ENCODE peak calls at places on chromosomes 6 and 20, in seven cellular contexts. L, A, R, N, Y, H and I are unnamed samples.

GRCh38 chr6:22079788-22080187 is 217.0 kb downstream of the PRL start:
- DNase-seq in L (peak; percentile 50), A (no peak), R (peak; percentile 31), N (no peak), Y (no peak), H (no peak), I (no peak)

GRCh38 chr6:169452117-169452868 is 198.6 kb upstream of the THBS2 start:
- DNase-seq in L (peak; percentile 96), A (no peak), R (peak; percentile 79), N (peak; percentile 65), Y (peak; percentile 66), H (peak; percentile 96), I (no peak)

GRCh38 chr6:146543940-146544661 is 468 bp downstream of the RAB32 start:
- DNase-seq in L (peak; percentile 53), A (peak; percentile 32), R (peak; percentile 32), N (no peak), Y (no peak), H (peak; percentile 89), I (peak; percentile 17)

GRCh38 chr6:148866657-148867268 is 119.9 kb downstream of the UST start:
- DNase-seq in L (no peak), A (no peak), R (no peak), N (no peak), Y (no peak), H (no peak), I (peak; percentile 60)

GRCh38 chr6:106749611-106750010 is 120.2 kb downstream of the QRSL1 start:
- DNase-seq in L (no peak), A (no peak), R (no peak), N (no peak), Y (no peak), H (no peak), I (no peak)

GRCh38 chr6:166493427-166494100 is 92.9 kb downstream of the RAMACL start:
- DNase-seq in L (no peak), A (no peak), R (peak; percentile 10), N (no peak), Y (no peak), H (no peak), I (no peak)

GRCh38 chr6:148550569-148550968 is 196.3 kb upstream of the UST start:
- DNase-seq in L (peak; percentile 79), A (no peak), R (no peak), N (no peak), Y (no peak), H (no peak), I (no peak)

GRCh38 chr6:1712451-1712850 is 102.7 kb downstream of the FOXC1 start:
- DNase-seq in L (no peak), A (no peak), R (no peak), N (no peak), Y (no peak), H (no peak), I (no peak)

GRCh38 chr20:59074456-59074855 is 31.9 kb upstream of the PRELID3B start:
- DNase-seq in L (peak; percentile 29), A (no peak), R (no peak), N (no peak), Y (no peak), H (no peak), I (no peak)

GRCh38 chr20:47352332-47353223 is 3.9 kb downstream of the ZMYND8 start:
- DNase-seq in L (peak; percentile 74), A (no peak), R (peak; percentile 75), N (no peak), Y (peak; percentile 57), H (no peak), I (no peak)

DNA sequence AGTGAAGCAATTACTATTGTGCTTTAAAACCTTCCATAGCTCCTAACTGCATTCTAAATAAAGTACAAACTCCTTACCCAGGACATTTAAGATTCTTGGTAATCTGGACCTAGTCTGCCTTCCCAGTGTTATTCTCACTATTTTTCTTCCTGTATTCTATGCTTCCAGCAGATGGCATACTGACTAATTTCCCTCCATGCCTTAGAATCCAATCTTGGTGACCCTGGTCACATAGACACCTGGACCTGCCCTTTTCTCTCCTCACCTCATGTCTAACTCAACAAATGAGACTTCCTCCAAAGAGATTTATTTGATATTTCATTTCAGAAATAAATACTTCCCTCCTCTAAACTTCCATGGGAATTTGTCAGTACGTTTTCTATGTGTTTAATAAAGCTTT is 25.8 kb downstream of the ROS1 start:
- DNase-seq in L (peak; percentile 20), A (no peak), R (no peak), N (no peak), Y (no peak), H (no peak), I (no peak)
- TF ChIP-seq CTCF in L (peak; percentile 51), A (peak; percentile 46), R (no peak), N (no peak), Y (no peak), H (no peak), I (no peak)

GRCh38 chr20:62028384-62028783 is 37.3 kb downstream of the TAF4 start:
- DNase-seq in L (no peak), A (no peak), R (no peak), N (no peak), Y (no peak), H (no peak), I (no peak)

GRCh38 chr20:62029951-62030350 is 35.7 kb downstream of the TAF4 start:
- DNase-seq in L (no peak), A (no peak), R (no peak), N (no peak), Y (no peak), H (no peak), I (no peak)

GRCh38 chr20:62027698-62028321 is 37.9 kb downstream of the TAF4 start:
- DNase-seq in L (no peak), A (no peak), R (no peak), N (no peak), Y (no peak), H (no peak), I (no peak)

GRCh38 chr20:62030357-62030756 is 35.3 kb downstream of the TAF4 start:
- DNase-seq in L (no peak), A (no peak), R (no peak), N (no peak), Y (no peak), H (no peak), I (no peak)

GRCh38 chr20:62029296-62029695 is 36.4 kb downstream of the TAF4 start:
- DNase-seq in L (no peak), A (no peak), R (no peak), N (no peak), Y (no peak), H (no peak), I (no peak)
- TF ChIP-seq CTCF in L (no peak), A (no peak), R (no peak), N (no peak), Y (no peak), H (no peak), I (no peak)

DNA sequence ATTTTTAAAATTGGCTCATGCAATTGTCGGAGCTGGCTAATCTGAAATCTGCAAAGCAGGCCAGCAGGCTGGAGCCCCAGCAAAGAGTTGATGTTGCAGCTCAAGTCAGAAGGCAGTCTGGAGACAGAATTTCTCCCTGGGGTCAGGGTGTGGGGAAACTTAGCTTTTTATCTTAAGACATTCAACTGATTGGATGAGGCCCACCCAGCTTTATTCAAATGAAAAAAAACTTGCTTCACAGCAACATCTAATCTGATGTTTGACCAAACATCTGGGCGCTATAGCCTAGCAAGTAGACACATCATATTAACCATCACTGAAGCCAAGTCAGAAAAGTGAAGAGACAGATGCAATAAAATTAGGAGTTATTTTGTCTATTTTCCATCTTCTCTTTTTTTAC is 108.8 kb upstream of the CCDC28A start:
- DNase-seq in L (no peak), A (no peak), R (no peak), N (no peak), Y (no peak), H (no peak), I (no peak)
- TF ChIP-seq CTCF in L (no peak), A (no peak), R (no peak), N (no peak), Y (no peak), H (no peak), I (no peak)

DNA sequence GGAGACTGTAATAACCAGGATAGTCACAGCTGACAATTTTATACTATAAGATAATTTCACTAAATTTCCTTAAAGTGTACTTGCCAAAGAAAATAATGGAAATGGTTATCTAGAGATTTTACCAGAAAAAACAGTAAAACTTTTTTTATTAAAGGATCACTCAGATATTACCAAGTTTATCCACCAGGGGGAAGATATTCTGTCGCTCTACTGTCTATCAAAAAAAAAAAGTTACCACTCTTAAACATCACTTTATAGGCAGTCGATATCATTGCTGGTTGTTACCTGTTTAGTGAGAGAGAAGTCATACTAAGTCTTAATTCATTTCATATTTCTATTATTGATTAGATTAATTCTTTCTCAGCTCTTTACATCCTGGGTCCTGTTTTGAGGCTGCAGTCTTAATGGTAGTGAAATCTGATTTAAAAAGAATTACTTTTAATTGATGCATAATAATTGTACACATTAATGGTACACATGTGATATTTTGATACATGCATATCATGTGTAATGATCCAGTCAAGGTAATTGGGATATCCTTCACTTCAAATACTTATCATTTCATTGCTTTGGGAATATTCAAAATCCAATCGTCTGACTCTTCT is 18.9 kb downstream of the L3MBTL3 start:
- DNase-seq in L (peak; percentile 23), A (no peak), R (no peak), N (no peak), Y (no peak), H (no peak), I (no peak)
- TF ChIP-seq CTCF in L (peak; percentile 49), A (peak; percentile 70), R (no peak), N (peak; percentile 22), Y (peak; percentile 53), H (no peak), I (peak; percentile 15)

DNA sequence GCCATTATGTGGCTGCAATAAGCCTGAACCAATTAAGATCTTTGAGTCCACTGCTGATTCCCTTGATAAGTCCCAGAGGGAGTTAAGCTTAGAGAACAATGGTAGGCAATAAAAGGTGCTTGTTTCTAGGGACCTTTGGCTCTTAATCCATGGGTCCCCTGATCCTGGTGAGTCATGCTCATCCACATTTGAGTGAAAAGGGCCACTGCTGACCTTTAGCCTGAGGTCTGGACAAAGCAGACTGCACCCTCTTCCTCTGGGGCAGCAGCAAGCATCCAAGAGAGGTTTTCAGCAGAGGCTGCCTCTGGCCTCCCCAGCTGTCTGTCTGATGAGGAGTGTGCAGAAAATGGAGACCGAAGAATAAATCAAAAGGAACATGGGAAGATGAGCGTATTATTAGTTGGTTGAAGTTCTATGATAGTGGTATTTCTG is 16.1 kb upstream of the SCGN start:
- DNase-seq in L (no peak), A (no peak), R (no peak), N (no peak), Y (no peak), H (no peak), I (no peak)
- TF ChIP-seq CTCF in L (no peak), A (no peak), R (no peak), N (no peak), Y (no peak), H (no peak), I (no peak)

GRCh38 chr6:75991941-75992340 is 80.5 kb downstream of the IMPG1 start:
- DNase-seq in L (no peak), A (no peak), R (no peak), N (no peak), Y (no peak), H (no peak), I (no peak)
- TF ChIP-seq CTCF in L (no peak), A (no peak), R (no peak), N (no peak), Y (no peak), H (no peak), I (no peak)